ENCODE peak calls at places on chromosome 7, in six cellular contexts. X, B, O, T, L and K are unnamed samples.

GRCh38 chr7:151599401-151600227 is 79.9 kb upstream of the RHEB start:
- DNase-seq in B (peak; percentile 82), X (peak; percentile 85), T (no peak), O (no peak), L (no peak), K (no peak)

GRCh38 chr7:2723138-2723850 is 35.3 kb downstream of the AMZ1 start:
- DNase-seq in O (no peak), X (no peak), T (no peak), L (no peak), B (no peak), K (no peak)

GRCh38 chr7:103447073-103447960 is 1.3 kb upstream of the SLC26A5 start:
- DNase-seq in O (no peak), T (peak; percentile 44), X (peak; percentile 39), L (peak; percentile 82), B (peak; percentile 59), K (peak; percentile 68)

GRCh38 chr7:149287622-149288021 is 25.6 kb downstream of the ZNF783 start:
- DNase-seq in X (no peak), O (no peak), L (no peak), B (no peak), T (no peak), K (no peak)

GRCh38 chr7:33814958-33815735 is 90.2 kb upstream of the BMPER start:
- DNase-seq in T (no peak), L (no peak), B (no peak), X (peak; percentile 46), O (no peak), K (no peak)

GRCh38 chr7:37832194-37832593 is 16.2 kb upstream of the NME8 start:
- DNase-seq in L (no peak), B (peak; percentile 8), O (no peak), T (no peak), X (peak; percentile 52), K (no peak)

GRCh38 chr7:2022021-2022409 is 210.7 kb downstream of the MAD1L1 start:
- DNase-seq in X (no peak), O (no peak), B (no peak), T (no peak), L (no peak), K (no peak)

GRCh38 chr7:134809611-134810010 is 30.2 kb downstream of the CALD1 start:
- DNase-seq in X (no peak), O (no peak), B (no peak), T (no peak), L (no peak), K (no peak)

GRCh38 chr7:77367976-77368375 is 48.2 kb downstream of the GSAP start:
- DNase-seq in B (no peak), O (no peak), X (no peak), L (no peak), T (no peak), K (no peak)

GRCh38 chr7:952548-953441 is 1.7 kb downstream of the ADAP1 start:
- DNase-seq in L (no peak), O (no peak), X (no peak), B (no peak), T (no peak), K (no peak)

GRCh38 chr7:117247809-117248208 is 75.0 kb downstream of the WNT2 start:
- DNase-seq in B (no peak), T (no peak), L (no peak), O (no peak), X (no peak), K (no peak)

GRCh38 chr7:134943785-134944400 is 42.4 kb upstream of the AGBL3 start:
- DNase-seq in B (peak; percentile 44), O (no peak), L (peak; percentile 44), X (peak; percentile 55), T (peak; percentile 57), K (peak; percentile 56)

GRCh38 chr7:44661233-44661632 is 54.8 kb downstream of the OGDH start:
- DNase-seq in T (no peak), X (no peak), O (no peak), B (no peak), L (no peak), K (no peak)

GRCh38 chr7:108456845-108457540 is 757 bp upstream of the NRCAM start:
- DNase-seq in T (no peak), L (no peak), X (no peak), B (no peak), O (no peak), K (no peak)

GRCh38 chr7:104805449-104806317 is 208.3 kb upstream of the KMT2E start:
- DNase-seq in L (no peak), B (no peak), X (no peak), T (no peak), O (no peak), K (no peak)

GRCh38 chr7:15305002-15305600 is 256.7 kb downstream of the AGMO start:
- DNase-seq in X (peak; percentile 65), T (peak; percentile 33), B (peak; percentile 3), O (no peak), L (peak; percentile 4), K (peak; percentile 50)

GRCh38 chr7:129797224-129797789 is 155.5 kb downstream of the UBE2H start:
- DNase-seq in B (no peak), X (no peak), L (no peak), O (no peak), T (no peak), K (no peak)

GRCh38 chr7:42071372-42072261 is 165.4 kb downstream of the GLI3 start:
- DNase-seq in L (no peak), B (no peak), T (no peak), X (no peak), O (no peak), K (peak; percentile 23)

GRCh38 chr7:70595741-70596574 is 536.0 kb upstream of the GALNT17 start:
- DNase-seq in B (no peak), X (no peak), O (no peak), T (no peak), L (no peak), K (no peak)
- H3K4me3 ChIP-seq in B (peak overlapping the region; percentile 23), X (no peak overlapping the region), O (peak overlapping the region; percentile 50), T (no peak overlapping the region), L (no peak overlapping the region), K (no peak overlapping the region)

GRCh38 chr7:10210000-10210399 is 763.7 kb upstream of the PHF14 start:
- DNase-seq in L (no peak), X (no peak), T (no peak), B (no peak), O (no peak), K (no peak)

GRCh38 chr7:10212664-10213063 is 761.0 kb upstream of the PHF14 start:
- DNase-seq in O (no peak), T (no peak), X (no peak), L (no peak), B (no peak), K (no peak)

GRCh38 chr7:10216462-10216861 is 757.2 kb upstream of the PHF14 start:
- DNase-seq in L (no peak), B (no peak), T (no peak), O (no peak), X (no peak), K (no peak)

DNA sequence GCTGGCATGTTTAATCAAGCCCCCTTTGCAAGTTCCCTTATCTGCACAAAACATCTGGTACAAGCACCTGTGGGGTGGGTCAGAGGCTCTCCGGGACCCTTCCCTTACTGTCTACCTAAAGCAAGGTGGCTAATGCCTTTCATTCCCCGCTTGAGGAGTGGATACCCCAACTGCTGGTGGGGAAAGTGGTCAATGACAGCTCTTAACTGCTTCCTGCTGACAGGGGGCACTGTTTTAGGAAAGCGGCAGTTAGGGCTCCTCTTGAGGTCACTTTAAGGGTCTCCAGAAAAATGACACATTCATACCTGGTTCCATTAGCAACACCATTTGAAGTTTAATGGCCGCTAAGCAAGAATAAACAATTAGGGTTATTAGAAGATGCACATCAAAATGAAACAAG is 761.8 kb upstream of the PHF14 start:
- DNase-seq in L (no peak), B (no peak), X (no peak), O (no peak), T (no peak), K (no peak)
- TF ChIP-seq CTCF in L (no peak), B (no peak), X (no peak), O (no peak), T (no peak), K (no peak)

DNA sequence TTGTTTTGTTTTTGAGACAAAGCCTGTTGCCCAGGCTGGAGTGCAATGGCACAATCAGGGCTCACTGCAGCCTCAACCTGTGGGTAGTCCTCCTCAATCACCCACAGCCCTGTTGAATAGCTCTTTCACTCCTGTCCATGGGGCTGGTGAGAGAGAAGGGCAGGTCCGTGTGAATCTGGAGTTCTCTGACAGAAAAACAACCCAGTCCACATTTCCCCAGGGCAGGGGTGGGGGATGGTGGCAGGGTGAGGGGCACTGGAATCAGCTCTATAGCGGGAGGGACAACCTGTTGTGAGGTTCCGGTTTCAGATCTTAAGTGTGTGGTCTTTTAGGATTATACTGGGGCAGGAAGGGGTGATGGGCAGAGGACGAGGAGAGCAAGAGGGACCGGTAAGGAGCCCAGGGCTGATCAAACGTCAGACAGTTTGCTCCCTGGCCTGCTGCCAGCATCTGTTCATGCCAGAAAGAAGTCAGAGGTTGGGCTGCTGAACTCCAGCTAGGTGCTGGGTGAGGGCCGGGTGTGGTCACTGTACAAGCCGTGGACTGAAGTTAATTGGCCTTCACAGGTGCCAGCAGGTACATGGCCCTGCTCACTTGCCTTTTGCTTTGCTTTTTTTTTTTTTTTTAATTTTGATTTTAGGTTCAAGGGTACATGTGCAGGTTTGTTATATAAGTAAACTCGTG is 33.2 kb upstream of the MKRN1 start:
- DNase-seq in L (peak; percentile 74), B (peak; percentile 35), X (no peak), T (peak; percentile 46), O (no peak), K (no peak)
- TF ChIP-seq MYC in L (no peak), B (no peak), X (no peak), T (no peak), O (no peak), K (no peak)

GRCh38 chr7:112926018-112926417 is 135.8 kb upstream of the TMEM168 start:
- DNase-seq in L (no peak), O (no peak), X (no peak), B (no peak), T (no peak), K (no peak)
- H3K4me3 ChIP-seq in L (no peak overlapping the region), O (no peak overlapping the region), X (no peak overlapping the region), B (no peak overlapping the region), T (no peak overlapping the region), K (no peak overlapping the region)

DNA sequence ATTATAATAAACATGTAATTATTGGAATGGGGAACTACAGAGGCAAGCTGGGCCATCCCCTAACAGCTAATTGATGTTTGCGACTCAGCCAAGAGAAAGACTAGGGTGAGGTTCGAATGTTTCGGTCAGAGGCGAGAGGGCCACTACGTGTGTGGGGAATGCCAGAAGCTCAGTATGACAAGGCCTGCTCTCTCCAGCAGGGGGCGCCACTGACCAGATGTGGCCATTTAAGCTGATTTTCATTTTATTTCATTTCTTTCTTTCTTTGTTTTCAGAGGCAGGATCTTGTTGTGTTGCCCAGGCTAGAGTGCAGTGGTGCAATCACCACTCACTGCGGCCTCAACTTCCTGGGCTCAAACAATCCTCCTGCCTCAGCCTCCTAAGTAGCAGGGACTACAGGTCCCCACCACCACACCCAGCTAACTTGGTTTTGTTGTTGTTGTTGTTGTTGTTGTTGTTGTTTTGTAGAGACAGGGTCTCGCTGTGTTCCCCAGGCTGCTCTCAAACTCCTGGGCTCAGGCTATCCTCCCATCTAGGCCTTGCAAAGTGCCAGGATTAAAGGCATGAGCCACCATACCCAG is 38.1 kb downstream of the TMEM130 start:
- DNase-seq in X (peak; percentile 18), O (no peak), L (peak; percentile 59), T (peak; percentile 21), B (no peak), K (peak; percentile 67)
- TF ChIP-seq CTCF in X (peak; percentile 70), O (peak; percentile 55), L (peak; percentile 67), T (peak; percentile 55), B (peak; percentile 47), K (peak; percentile 86)